ENCODE peak calls at places on chromosomes 16 and 17, in nine cellular contexts. T is amniotic stem cell; L is stimulated activated CD8-positive, alpha-beta memory T cell treated with anti-CD3 and anti-CD28 coated beads, Interleukin-12 subunit alpha, Interleukin-12 subunit beta, amount 100 ng/mL, for 1 hour; B is AG04449; K is fibroblast of pulmonary artery; P is cardiac muscle cell; U is dermis microvascular lymphatic vessel endothelial cell; A is HuH-7.5; V is NCI-H1694 treated with DMSO at 0.1 percent for 48 hours. X is an unnamed sample.

GRCh38 chr17:58046230-58047094 is 36.8 kb upstream of the DYNLL2 start:
- DNase-seq in K (no peak), P (no peak), L (no peak), B (no peak), A (no peak), T (no peak), U (no peak), V (peak; percentile 48), X (no peak)

GRCh38 chr17:2704031-2704889 is 7.3 kb downstream of the CLUH start:
- DNase-seq in L (no peak), T (no peak), A (no peak), P (no peak), B (no peak), K (no peak), V (no peak), U (no peak), X (no peak)

GRCh38 chr17:68588362-68588761 is 12.8 kb downstream of the FAM20A start:
- DNase-seq in B (no peak), V (no peak), K (no peak), T (no peak), P (no peak), A (no peak), L (no peak), U (no peak), X (no peak)

GRCh38 chr16:51008037-51008436 is 143.0 kb downstream of the SALL1 start:
- DNase-seq in U (no peak), K (no peak), T (no peak), A (no peak), P (no peak), V (no peak), L (no peak), B (no peak), X (no peak)

GRCh38 chr16:30628628-30629342 is 18.6 kb upstream of the ZNF689 start:
- DNase-seq in T (peak; percentile 49), B (no peak), U (peak; percentile 54), A (peak; percentile 47), V (peak; percentile 63), L (peak; percentile 84), K (peak; percentile 75), P (peak; percentile 77), X (peak; percentile 22)

GRCh38 chr17:7195971-7196370 is 16.8 kb upstream of the ASGR1 start:
- DNase-seq in L (no peak), T (no peak), A (no peak), U (no peak), P (no peak), B (no peak), V (no peak), K (no peak), X (no peak)

GRCh38 chr17:74444406-74444805 is 12.5 kb downstream of the GPRC5C start:
- DNase-seq in P (peak; percentile 69), L (no peak), U (peak; percentile 72), K (peak; percentile 38), A (no peak), B (no peak), T (no peak), V (no peak), X (no peak)

GRCh38 chr16:13014516-13014915 is 113.1 kb downstream of the SHISA9 start:
- DNase-seq in T (no peak), P (no peak), B (no peak), V (no peak), K (no peak), U (no peak), L (no peak), A (no peak), X (no peak)

GRCh38 chr16:27444015-27444414 is 42.0 kb downstream of the IL21R start:
- DNase-seq in T (no peak), K (peak; percentile 71), B (no peak), P (peak; percentile 71), A (no peak), U (no peak), L (no peak), V (no peak), X (peak; percentile 71)